ENCODE peak calls at places on chromosomes 11 and 22, in four cellular contexts. B, V, U and F are unnamed samples.

GRCh38 chr11:28259177-28259843 is 151.1 kb downstream of the METTL15 start:
- DNase-seq in V (no peak), U (peak; percentile 56), B (no peak), F (peak; percentile 47)

GRCh38 chr22:25624486-25624885 is 60.0 kb downstream of the GRK3 start:
- DNase-seq in B (no peak), V (no peak), U (no peak), F (no peak)

GRCh38 chr11:62794201-62794775 is 2.5 kb upstream of the TMEM223 start:
- DNase-seq in V (no peak), B (no peak), U (no peak), F (no peak)

GRCh38 chr11:10529279-10529678 is 11.7 kb downstream of the RNF141 start:
- DNase-seq in V (peak; percentile 78), B (no peak), U (no peak), F (no peak)

GRCh38 chr11:13314676-13315394 is 37.2 kb downstream of the BMAL1 start:
- DNase-seq in V (peak; percentile 28), B (no peak), U (no peak), F (no peak)

GRCh38 chr11:66723693-66724092 is 5.3 kb downstream of the SPTBN2 start:
- DNase-seq in U (no peak), V (no peak), B (no peak), F (no peak)

GRCh38 chr11:13434247-13435205 is 28.5 kb downstream of the BTBD10 start:
- DNase-seq in U (no peak), B (no peak), V (peak; percentile 12), F (no peak)

GRCh38 chr11:77351281-77351905 is 49.9 kb upstream of the GDPD4 start:
- DNase-seq in V (peak; percentile 23), U (no peak), B (no peak), F (no peak)

GRCh38 chr22:48756146-48757111 is 1071.2 kb downstream of the BRD1 start:
- DNase-seq in B (peak; percentile 1), V (no peak), U (peak; percentile 51), F (peak; percentile 55)

GRCh38 chr11:6647282-6647679 is 8.3 kb downstream of the DCHS1 start:
- DNase-seq in B (no peak), U (peak; percentile 71), V (peak; percentile 56), F (no peak)

GRCh38 chr11:62269654-62270278 is at the start of gene SCGB2A2:
- DNase-seq in U (no peak), B (no peak), V (no peak), F (no peak)

GRCh38 chr11:73980001-73980960 is 2.4 kb downstream of the UCP2 start:
- DNase-seq in U (peak; percentile 63), V (peak; percentile 20), B (peak; percentile 83), F (peak; percentile 94)

GRCh38 chr22:19085233-19086043 is 36.8 kb downstream of the DGCR2 start:
- DNase-seq in V (peak; percentile 52), B (no peak), U (peak; percentile 30), F (no peak)

GRCh38 chr11:69131644-69132300 is 24.0 kb upstream of the SMIM38 start:
- DNase-seq in U (no peak), V (peak; percentile 70), B (peak; percentile 85), F (peak; percentile 55)

GRCh38 chr11:107587306-107587979 is 3.5 kb upstream of the ELMOD1 start:
- DNase-seq in U (no peak), B (no peak), V (peak; percentile 63), F (no peak)

GRCh38 chr11:86672007-86672621 is at the start of gene ME3:
- DNase-seq in U (peak; percentile 89), V (peak; percentile 44), B (peak; percentile 72), F (peak; percentile 87)

GRCh38 chr11:133078591-133079179 is 453.6 kb downstream of the OPCML start:
- DNase-seq in B (peak; percentile 20), U (no peak), V (peak; percentile 20), F (no peak)

GRCh38 chr11:12499071-12499470 is 121.7 kb downstream of the PARVA start:
- DNase-seq in U (no peak), V (no peak), B (no peak), F (no peak)

GRCh38 chr11:72705442-72706365 is 31.5 kb upstream of the PDE2A start:
- DNase-seq in B (no peak), V (no peak), U (no peak), F (no peak)

GRCh38 chr11:2744166-2744565 is 44.4 kb upstream of the KCNQ1OT1 start:
- DNase-seq in B (no peak), V (no peak), U (peak; percentile 37), F (peak; percentile 64)

GRCh38 chr11:12287374-12288211 is 89.8 kb upstream of the PARVA start:
- DNase-seq in U (peak; percentile 93), B (peak; percentile 48), V (peak; percentile 99), F (no peak)

DNA sequence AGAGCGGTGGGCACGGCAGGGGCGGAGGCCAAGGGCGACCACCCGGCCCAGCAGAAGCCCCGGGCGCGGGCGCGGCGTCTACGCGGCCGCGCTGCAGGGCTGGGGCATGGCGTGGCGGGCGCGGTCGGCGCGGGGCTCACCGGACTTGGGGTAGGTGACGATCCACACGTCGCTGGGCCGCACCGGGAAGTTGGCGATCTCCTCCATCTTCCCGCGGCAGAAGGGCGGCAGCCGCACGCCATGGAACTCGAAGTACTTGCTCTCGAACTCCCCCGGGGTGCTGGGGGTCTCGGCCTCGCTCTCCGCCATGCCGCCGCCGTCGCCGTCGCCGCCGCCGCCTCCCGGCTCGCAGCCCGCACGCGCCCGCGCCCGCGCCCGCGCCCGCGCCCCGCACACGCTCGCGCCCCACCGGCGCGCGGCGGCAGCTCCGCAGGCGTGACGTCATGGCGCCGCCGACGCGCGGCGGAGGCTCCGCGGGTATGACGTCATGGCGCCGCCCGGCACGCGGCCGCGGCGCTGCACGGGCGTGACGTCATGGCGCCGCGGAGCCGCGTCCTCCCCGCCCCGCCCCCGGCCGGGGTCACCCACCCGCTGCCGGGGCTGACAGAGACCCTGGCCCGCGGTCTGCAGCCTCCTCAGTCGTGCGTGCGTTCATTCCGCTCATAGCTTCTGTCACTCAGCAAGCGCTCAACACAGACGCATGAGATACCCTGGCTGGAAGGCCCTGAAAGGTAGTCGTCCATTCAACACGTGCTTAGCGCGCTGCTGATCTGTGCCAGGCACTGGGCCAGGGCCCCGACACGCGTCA is at the start of gene SULT4A1:
- DNase-seq in B (no peak), V (peak; percentile 54), U (peak; percentile 62), F (peak; percentile 52)
- TF ChIP-seq POLR2A in B (no peak), V (no peak), U (no peak), F (no peak)

GRCh38 chr11:33256031-33256807 is 962 bp upstream of the HIPK3 start:
- DNase-seq in V (no peak), U (no peak), B (no peak), F (no peak)

GRCh38 chr11:33256808-33257159 is 397 bp upstream of the HIPK3 start:
- DNase-seq in B (no peak), V (no peak), U (no peak), F (no peak)

GRCh38 chr11:33258631-33259184 is 1.5 kb downstream of the HIPK3 start:
- DNase-seq in U (peak; percentile 80), B (no peak), V (peak; percentile 56), F (no peak)

GRCh38 chr11:33257897-33258630 is 883 bp downstream of the HIPK3 start:
- DNase-seq in U (peak; percentile 96), V (peak; percentile 83), B (peak; percentile 84), F (peak; percentile 95)

GRCh38 chr11:33257160-33257896 is at the start of gene HIPK3:
- DNase-seq in U (peak; percentile 90), V (peak; percentile 68), B (peak; percentile 87), F (peak; percentile 98)
- TF ChIP-seq POLR2A in U (peak; percentile 63), V (peak; percentile 83), B (peak; percentile 82), F (peak; percentile 83)

GRCh38 chr11:113982306-113982705 is 7.4 kb downstream of the HTR3A start:
- DNase-seq in B (no peak), V (no peak), U (no peak), F (no peak)

GRCh38 chr11:113979427-113979826 is 4.5 kb downstream of the HTR3A start:
- DNase-seq in B (no peak), V (no peak), U (no peak), F (no peak)

GRCh38 chr11:113974741-113975470 is at the start of gene HTR3A:
- DNase-seq in B (peak; percentile 53), V (no peak), U (no peak), F (no peak)

GRCh38 chr11:113977701-113978100 is 2.8 kb downstream of the HTR3A start:
- DNase-seq in B (no peak), V (no peak), U (no peak), F (peak; percentile 82)

GRCh38 chr11:113977071-113977490 is 2.2 kb downstream of the HTR3A start:
- DNase-seq in V (no peak), U (no peak), B (no peak), F (no peak)
- TF ChIP-seq POLR2A in V (no peak), U (no peak), B (no peak), F (no peak)

GRCh38 chr11:83677730-83678129 is 391.6 kb upstream of the CCDC90B start:
- DNase-seq in B (no peak), U (no peak), V (no peak), F (no peak)

GRCh38 chr11:83671295-83671694 is 385.1 kb upstream of the CCDC90B start:
- DNase-seq in U (no peak), B (no peak), V (peak; percentile 4), F (no peak)

GRCh38 chr11:83674498-83674897 is 388.3 kb upstream of the CCDC90B start:
- DNase-seq in U (no peak), V (no peak), B (no peak), F (no peak)

GRCh38 chr11:83680351-83680750 is 394.2 kb upstream of the CCDC90B start:
- DNase-seq in V (no peak), B (no peak), U (no peak), F (no peak)

GRCh38 chr11:83676061-83676460 is 389.9 kb upstream of the CCDC90B start:
- DNase-seq in U (no peak), B (no peak), V (no peak), F (no peak)
- TF ChIP-seq POLR2A in U (no peak), B (no peak), V (no peak), F (no peak)

GRCh38 chr22:36165161-36165560 is 4.6 kb upstream of the APOL3 start:
- DNase-seq in U (no peak), V (no peak), B (no peak), F (no peak)
- TF ChIP-seq POLR2A in U (no peak), V (no peak), B (no peak), F (no peak)

DNA sequence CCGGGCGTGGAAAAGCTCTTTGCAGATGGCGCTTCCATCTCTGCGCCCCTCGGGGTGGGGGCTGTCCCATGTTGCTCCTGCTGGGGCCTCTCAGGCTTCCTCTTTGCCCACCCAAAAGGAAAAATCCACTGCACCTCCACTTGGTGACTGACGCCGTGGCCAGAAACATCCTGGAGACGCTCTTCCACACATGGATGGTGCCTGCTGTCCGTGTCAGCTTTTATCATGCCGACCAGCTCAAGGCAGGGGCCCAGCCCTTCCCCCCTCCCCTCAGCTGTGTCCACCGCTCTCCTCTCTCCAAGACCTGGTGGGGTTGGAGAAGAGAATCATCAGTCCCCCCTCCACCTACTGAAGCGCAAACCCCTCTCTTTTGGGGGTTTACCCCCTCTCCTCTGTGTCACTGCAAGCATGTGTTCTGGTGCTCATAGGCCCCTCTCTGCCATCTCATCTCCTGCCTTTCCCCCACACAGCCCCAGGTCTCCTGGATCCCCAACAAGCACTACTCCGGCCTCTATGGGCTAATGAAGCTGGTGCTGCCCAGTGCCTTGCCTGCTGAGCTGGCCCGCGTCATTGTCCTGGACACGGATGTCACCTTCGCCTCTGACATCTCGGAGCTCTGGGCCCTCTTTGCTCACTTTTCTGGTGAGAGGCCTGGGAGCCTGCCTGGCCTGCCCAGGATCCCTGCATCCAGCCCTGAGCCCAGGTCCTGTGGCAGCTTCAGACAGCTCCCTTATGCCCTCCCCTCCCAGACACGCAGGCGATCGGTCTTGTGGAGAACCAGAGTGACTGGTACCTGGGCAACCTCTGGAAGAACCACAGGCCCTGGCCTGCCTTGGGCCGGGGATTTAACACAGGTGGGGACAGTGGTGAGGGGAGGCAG is 1.8 kb downstream of the LARGE2 start:
- DNase-seq in U (peak; percentile 57), B (peak; percentile 6), V (no peak), F (peak; percentile 71)
- TF ChIP-seq POLR2A in U (no peak), B (no peak), V (no peak), F (no peak)